ENCODE peak calls at places on chromosomes 5 and 9, in eight cellular contexts. R, Y, A, E, N, C, D and Z are unnamed samples. For H3K4me1, the result is how much of the 10 kb centered on the place peaks cover.

GRCh38 chr5:57450991-57451876 is 31.4 kb downstream of the ACTBL2 start:
- DNase-seq in N (no peak), R (no peak), E (no peak), D (no peak), C (no peak), Y (no peak), A (no peak), Z (no peak)

GRCh38 chr5:54022156-54022685 is 288.2 kb downstream of the ARL15 start:
- DNase-seq in D (no peak), E (no peak), N (no peak), A (no peak), R (no peak), Y (no peak), C (no peak), Z (no peak)

GRCh38 chr5:73596705-73597328 is 29.2 kb upstream of the ARHGEF28 start:
- DNase-seq in E (peak), A (no peak), D (peak), Y (peak), R (no peak), N (no peak), C (peak), Z (no peak)

GRCh38 chr9:113622600-113623400 is 159.3 kb downstream of the RGS3 start:
- DNase-seq in Y (peak), A (no peak), E (peak), R (no peak), C (peak), N (peak), D (no peak), Z (no peak)

GRCh38 chr5:142428036-142428772 is 103.4 kb upstream of the SPRY4 start:
- DNase-seq in Y (no peak), E (no peak), C (peak), R (no peak), A (no peak), D (no peak), N (no peak), Z (no peak)

GRCh38 chr5:169716287-169716686 is 79.2 kb downstream of the DOCK2 start:
- DNase-seq in N (no peak), A (no peak), D (no peak), Y (no peak), R (no peak), E (no peak), C (no peak), Z (no peak)

GRCh38 chr9:18969095-18969494 is 63.9 kb downstream of the SAXO1 start:
- DNase-seq in D (no peak), R (no peak), Y (no peak), N (no peak), A (no peak), E (no peak), C (no peak), Z (no peak)

GRCh38 chr5:10505517-10506095 is 58.3 kb upstream of the ANKRD33B start:
- DNase-seq in N (no peak), C (no peak), Y (no peak), D (no peak), R (no peak), A (no peak), E (no peak), Z (no peak)

GRCh38 chr9:126925876-126926275 is 11.3 kb downstream of the RALGPS1 start:
- DNase-seq in C (no peak), R (no peak), A (no peak), E (no peak), Y (no peak), D (no peak), N (no peak), Z (no peak)

GRCh38 chr9:38066907-38067610 is 2.0 kb downstream of the SHB start:
- DNase-seq in D (no peak), A (peak), R (peak), C (peak), E (no peak), Y (no peak), N (no peak), Z (peak)

GRCh38 chr9:136533775-136534157 is 12.1 kb downstream of the NOTCH1 start:
- DNase-seq in C (no peak), E (no peak), A (no peak), R (no peak), Y (no peak), D (no peak), N (peak), Z (peak)

GRCh38 chr5:162067138-162067537 is 435 bp upstream of the GABRG2 start:
- DNase-seq in N (no peak), E (no peak), R (no peak), C (no peak), A (no peak), D (no peak), Y (no peak), Z (no peak)

GRCh38 chr5:81207009-81207408 is 26.1 kb upstream of the CKMT2 start:
- DNase-seq in D (no peak), R (no peak), N (no peak), E (peak), Y (no peak), A (no peak), C (peak), Z (no peak)

GRCh38 chr5:149452007-149452664 is 73.0 kb upstream of the IL17B start:
- DNase-seq in N (no peak), R (peak), A (no peak), D (no peak), Y (no peak), C (peak), E (no peak), Z (peak)

GRCh38 chr5:124661317-124662141 is 84.9 kb downstream of the ZNF608 start:
- DNase-seq in E (peak), C (peak), A (no peak), D (peak), N (peak), R (no peak), Y (peak), Z (no peak)

GRCh38 chr9:92094655-92095054 is 20.6 kb downstream of the SPTLC1 start:
- DNase-seq in D (no peak), A (no peak), C (peak), E (no peak), N (no peak), R (no peak), Y (peak), Z (no peak)

GRCh38 chr9:93829271-93830223 is 125.6 kb downstream of the BARX1 start:
- DNase-seq in C (peak), N (no peak), E (no peak), D (no peak), A (no peak), R (no peak), Y (no peak), Z (no peak)

GRCh38 chr5:67476995-67477394 is 280.4 kb upstream of the CD180 start:
- DNase-seq in D (no peak), C (no peak), Y (no peak), E (no peak), R (no peak), A (no peak), N (no peak), Z (no peak)

GRCh38 chr5:1552469-1553255 is 28.9 kb upstream of the LPCAT1 start:
- DNase-seq in E (no peak), A (no peak), N (peak), R (peak), D (peak), C (no peak), Y (no peak), Z (no peak)

GRCh38 chr9:117156771-117157535 is 257.9 kb downstream of the ASTN2 start:
- DNase-seq in D (no peak), Y (no peak), C (no peak), E (no peak), R (no peak), A (no peak), N (no peak), Z (no peak)

GRCh38 chr5:133957591-133957990 is 10.8 kb downstream of the C5orf15 start:
- DNase-seq in C (no peak), E (no peak), D (no peak), N (no peak), Y (no peak), R (no peak), A (no peak), Z (no peak)

GRCh38 chr5:7518947-7519560 is 123.1 kb downstream of the ADCY2 start:
- DNase-seq in N (no peak), E (no peak), R (no peak), Y (no peak), D (peak), A (no peak), C (peak), Z (no peak)

GRCh38 chr5:173238312-173239232 is 3.6 kb upstream of the NKX2-5 start:
- DNase-seq in D (no peak), C (peak), R (no peak), A (no peak), Y (no peak), N (no peak), E (no peak), Z (no peak)

GRCh38 chr5:16690243-16690839 is 73.5 kb upstream of the RETREG1 start:
- DNase-seq in E (peak), R (no peak), Y (peak), C (peak), D (peak), A (no peak), N (peak), Z (no peak)

GRCh38 chr5:26388946-26389345 is 649.4 kb downstream of the CDH9 start:
- DNase-seq in N (no peak), D (no peak), C (no peak), R (no peak), E (no peak), A (no peak), Y (no peak), Z (no peak)

GRCh38 chr5:171681667-171682066 is 104.0 kb upstream of the SMIM23 start:
- DNase-seq in C (no peak), A (no peak), D (no peak), E (no peak), R (no peak), N (no peak), Y (no peak), Z (no peak)

GRCh38 chr9:3511537-3511936 is 14.3 kb downstream of the RFX3 start:
- DNase-seq in C (no peak), D (no peak), E (no peak), R (no peak), Y (no peak), N (no peak), A (no peak), Z (no peak)

GRCh38 chr5:79133121-79133656 is 21.6 kb downstream of the BHMT start:
- DNase-seq in A (no peak), N (no peak), C (no peak), E (no peak), Y (peak), R (no peak), D (peak), Z (no peak)

GRCh38 chr5:39424751-39425524 is at the start of gene DAB2:
- DNase-seq in R (peak), A (peak), E (peak), C (peak), Y (peak), N (peak), D (peak), Z (peak)

GRCh38 chr5:114153392-114153791 is 208.5 kb upstream of the KCNN2 start:
- DNase-seq in A (no peak), C (no peak), D (no peak), E (no peak), Y (no peak), R (no peak), N (no peak), Z (no peak)

GRCh38 chr5:77569409-77569808 is 69.1 kb downstream of the OTP start:
- DNase-seq in A (no peak), E (no peak), Y (no peak), C (no peak), D (no peak), R (no peak), N (no peak), Z (no peak)

GRCh38 chr5:120683580-120683979 is 219.5 kb downstream of the PRR16 start:
- DNase-seq in A (no peak), N (no peak), D (no peak), R (no peak), Y (no peak), C (no peak), E (no peak), Z (no peak)

GRCh38 chr5:120684749-120685415 is 220.8 kb downstream of the PRR16 start:
- DNase-seq in C (peak), Y (no peak), R (no peak), D (no peak), A (no peak), N (no peak), E (peak), Z (no peak)

GRCh38 chr5:120684213-120684612 is 220.1 kb downstream of the PRR16 start:
- DNase-seq in N (no peak), D (no peak), Y (peak), A (no peak), C (no peak), E (no peak), R (no peak), Z (no peak)

GRCh38 chr5:120678279-120678678 is 214.2 kb downstream of the PRR16 start:
- DNase-seq in A (no peak), R (no peak), D (no peak), C (no peak), N (no peak), E (no peak), Y (no peak), Z (no peak)

GRCh38 chr5:120682851-120683250 is 218.8 kb downstream of the PRR16 start:
- DNase-seq in A (no peak), E (no peak), D (no peak), N (no peak), R (no peak), C (no peak), Y (no peak), Z (no peak)
- H3K4me1 ChIP-seq in A (under half), E (under half), D (under half), N (under half), R (under half), C (under half), Y (under half), Z (under half)

GRCh38 chr9:131722260-131722659 is 17.6 kb downstream of the RAPGEF1 start:
- DNase-seq in Y (no peak), R (peak), E (peak), N (no peak), D (no peak), C (no peak), A (no peak), Z (no peak)

GRCh38 chr9:131721096-131721495 is 18.8 kb downstream of the RAPGEF1 start:
- DNase-seq in C (no peak), N (no peak), Y (no peak), E (no peak), D (no peak), A (no peak), R (no peak), Z (no peak)

GRCh38 chr9:131724678-131725077 is 15.2 kb downstream of the RAPGEF1 start:
- DNase-seq in D (no peak), E (no peak), Y (no peak), N (no peak), R (no peak), A (no peak), C (no peak), Z (no peak)

GRCh38 chr9:131720330-131720729 is 19.5 kb downstream of the RAPGEF1 start:
- DNase-seq in N (no peak), A (no peak), E (no peak), R (no peak), C (no peak), Y (no peak), D (no peak), Z (no peak)

DNA sequence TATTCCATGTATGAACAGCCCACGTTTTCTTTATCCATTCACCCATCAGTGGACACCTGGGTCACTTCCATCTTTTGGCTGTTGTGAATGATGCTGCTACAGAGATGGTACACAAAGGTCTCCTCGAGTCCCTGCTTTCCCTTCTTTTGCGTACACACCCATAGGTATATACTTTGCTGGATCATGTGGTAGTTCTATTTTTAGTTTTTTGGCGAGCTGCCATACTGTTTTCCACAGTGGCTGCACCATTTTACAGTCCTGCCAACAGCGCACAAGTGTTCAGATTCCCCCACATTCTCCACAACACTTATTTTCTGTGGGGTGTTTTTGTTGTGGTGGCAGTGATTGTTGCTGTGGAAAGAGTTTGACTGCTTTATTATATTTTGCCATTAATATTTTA is 16.2 kb downstream of the RAPGEF1 start:
- DNase-seq in A (no peak), R (no peak), C (no peak), E (no peak), D (no peak), N (no peak), Y (no peak), Z (no peak)
- H3K4me1 ChIP-seq in A (under half), R (half or more), C (under half), E (under half), D (under half), N (under half), Y (under half), Z (half or more)

GRCh38 chr5:157266286-157267007 is 524 bp downstream of the CYFIP2 start:
- DNase-seq in R (no peak), C (peak), A (no peak), D (peak), N (peak), Y (no peak), E (peak), Z (peak)
- H3K4me1 ChIP-seq in R (half or more), C (under half), A (under half), D (under half), N (under half), Y (under half), E (under half), Z (under half)

GRCh38 chr5:157516016-157516415 is 56.0 kb downstream of the NIPAL4 start:
- DNase-seq in E (no peak), R (no peak), Y (no peak), C (no peak), D (no peak), N (no peak), A (no peak), Z (no peak)
- H3K4me1 ChIP-seq in E (under half), R (half or more), Y (under half), C (under half), D (under half), N (under half), A (half or more), Z (under half)